ENCODE peak calls at places on chromosomes 5 and 9, in six cellular contexts. B, K, W, C, N and G are unnamed samples.

GRCh38 chr5:148806520-148806931 is 19.9 kb upstream of the ADRB2 start:
- DNase-seq in K (no peak), N (no peak), B (no peak), C (no peak), W (no peak), G (no peak)

GRCh38 chr9:114048533-114049452 is 29.3 kb downstream of the AMBP start:
- DNase-seq in C (no peak), N (no peak), K (no peak), B (no peak), W (no peak), G (no peak)

GRCh38 chr9:37037744-37038640 is 3.9 kb upstream of the PAX5 start:
- DNase-seq in B (no peak), C (no peak), W (no peak), K (no peak), N (no peak), G (no peak)

GRCh38 chr5:150489358-150490295 is 18.3 kb upstream of the NDST1 start:
- DNase-seq in N (peak; percentile 60), K (no peak), W (no peak), C (no peak), B (no peak), G (no peak)

GRCh38 chr9:133812077-133812868 is 74.1 kb upstream of the SARDH start:
- DNase-seq in C (no peak), W (no peak), K (no peak), N (no peak), B (no peak), G (peak; percentile 35)

GRCh38 chr9:125632321-125633115 is 74.5 kb downstream of the MAPKAP1 start:
- DNase-seq in N (no peak), B (no peak), C (no peak), K (no peak), W (no peak), G (peak; percentile 92)

GRCh38 chr9:35903049-35903448 is 3.0 kb upstream of the HRCT1 start:
- DNase-seq in N (no peak), B (peak; percentile 55), C (peak; percentile 45), W (no peak), K (no peak), G (peak; percentile 65)

GRCh38 chr5:50562694-50563093 is 103.7 kb upstream of the PARP8 start:
- DNase-seq in W (no peak), K (no peak), B (no peak), N (no peak), C (no peak), G (no peak)

GRCh38 chr5:180179399-180180197 is 29.4 kb downstream of the RASGEF1C start:
- DNase-seq in K (no peak), B (no peak), W (no peak), C (no peak), N (no peak), G (no peak)

GRCh38 chr5:83957188-83957587 is 236.5 kb upstream of the HAPLN1 start:
- DNase-seq in B (no peak), W (no peak), K (no peak), C (no peak), N (no peak), G (no peak)

GRCh38 chr9:36637491-36638270 is 65.0 kb downstream of the MELK start:
- DNase-seq in W (no peak), B (no peak), N (no peak), K (no peak), C (no peak), G (no peak)

GRCh38 chr5:131974956-131975726 is 29.7 kb upstream of the MEIKIN start:
- DNase-seq in K (no peak), B (no peak), N (no peak), C (no peak), W (no peak), G (no peak)

GRCh38 chr5:72330712-72331111 is 10.5 kb downstream of the PTCD2 start:
- DNase-seq in K (no peak), C (no peak), W (no peak), N (no peak), B (no peak), G (no peak)

GRCh38 chr5:7393921-7394799 is 1.8 kb upstream of the ADCY2 start:
- DNase-seq in B (no peak), K (no peak), C (no peak), W (no peak), N (no peak), G (no peak)